ENCODE peak calls at places on chromosome 16, in seven cellular contexts. S is AG09309, X is HFF-Myc, A is adrenal gland, K is ascending aorta, U is DND-41, E is esophagus muscularis mucosa. M is an unnamed sample.

GRCh38 chr16:23469814-23470213 is 16.8 kb upstream of the COG7 start:
- DNase-seq in E (no peak), S (no peak), U (no peak), X (no peak), A (no peak), K (no peak), M (no peak)

GRCh38 chr16:8892101-8892575 is 10.0 kb downstream of the LITAFD start:
- DNase-seq in E (no peak), S (no peak), K (no peak), U (no peak), X (no peak), A (peak), M (no peak)

GRCh38 chr16:4390266-4391260 is 18.9 kb downstream of the VASN start:
- DNase-seq in A (no peak), E (no peak), K (no peak), U (no peak), S (no peak), X (no peak), M (no peak)

GRCh38 chr16:62225675-62226074 is 189.4 kb upstream of the CDH8 start:
- DNase-seq in E (no peak), X (peak), K (no peak), S (no peak), U (peak), A (peak), M (peak)

GRCh38 chr16:59905628-59906027 is 1171.5 kb upstream of the GOT2 start:
- DNase-seq in U (no peak), X (no peak), S (peak), K (no peak), E (no peak), A (no peak), M (no peak)

GRCh38 chr16:66717112-66717675 is 20.7 kb upstream of the CMTM4 start:
- DNase-seq in A (peak), E (no peak), X (peak), S (no peak), K (no peak), U (peak), M (peak)

GRCh38 chr16:82195917-82196494 is 26.0 kb upstream of the MPHOSPH6 start:
- DNase-seq in X (no peak), E (no peak), K (no peak), S (no peak), U (no peak), A (no peak), M (no peak)

GRCh38 chr16:82317411-82318168 is 147.6 kb upstream of the MPHOSPH6 start:
- DNase-seq in K (no peak), E (no peak), A (no peak), U (no peak), S (no peak), X (no peak), M (no peak)

GRCh38 chr16:17131351-17131750 is 339.4 kb downstream of the XYLT1 start:
- DNase-seq in A (no peak), U (no peak), E (no peak), K (no peak), X (no peak), S (no peak), M (no peak)

GRCh38 chr16:14187517-14188338 is 116.6 kb downstream of the MRTFB start:
- DNase-seq in U (no peak), A (no peak), K (no peak), S (no peak), E (no peak), X (no peak), M (no peak)

GRCh38 chr16:13139661-13140241 is 238.4 kb downstream of the SHISA9 start:
- DNase-seq in U (no peak), K (no peak), E (no peak), A (no peak), S (no peak), X (no peak), M (no peak)

GRCh38 chr16:55713103-55713502 is 57.3 kb downstream of the SLC6A2 start:
- DNase-seq in A (no peak), E (no peak), U (no peak), X (no peak), K (no peak), S (no peak), M (no peak)

GRCh38 chr16:60641067-60641466 is 1395.2 kb downstream of the CDH8 start:
- DNase-seq in K (no peak), A (no peak), S (no peak), X (no peak), E (no peak), U (no peak), M (no peak)

GRCh38 chr16:46618516-46618915 is 2.7 kb downstream of the SHCBP1 start:
- DNase-seq in A (no peak), U (no peak), E (no peak), K (no peak), X (no peak), S (no peak), M (no peak)

GRCh38 chr16:89858973-89859808 is 14.2 kb upstream of the TCF25 start:
- DNase-seq in U (no peak), X (no peak), E (no peak), A (no peak), S (no peak), K (no peak), M (no peak)

GRCh38 chr16:48507886-48508285 is 102.1 kb downstream of the N4BP1 start:
- DNase-seq in E (no peak), A (no peak), X (no peak), U (no peak), S (no peak), K (no peak), M (no peak)

GRCh38 chr16:66081967-66082366 is 284.5 kb upstream of the CDH5 start:
- DNase-seq in S (peak), E (peak), K (no peak), A (no peak), X (peak), U (no peak), M (no peak)

GRCh38 chr16:53911506-53911905 is 207.6 kb downstream of the FTO start:
- DNase-seq in E (no peak), U (no peak), A (no peak), S (no peak), X (peak), K (no peak), M (no peak)

GRCh38 chr16:67238806-67239470 is 8.3 kb downstream of the FHOD1 start:
- DNase-seq in X (no peak), U (no peak), E (no peak), S (no peak), A (peak), K (no peak), M (peak)

GRCh38 chr16:30541502-30542329 is 7.1 kb upstream of the ZNF747 start:
- DNase-seq in X (no peak), U (no peak), K (no peak), A (no peak), E (no peak), S (no peak), M (no peak)

GRCh38 chr16:57315401-57315800 is 30.9 kb upstream of the PLLP start:
- DNase-seq in K (no peak), U (no peak), X (no peak), E (peak), A (no peak), S (no peak), M (no peak)

GRCh38 chr16:71230122-71230845 is at the start of gene HYDIN:
- DNase-seq in E (no peak), A (peak), U (no peak), X (peak), S (no peak), K (no peak), M (peak)

GRCh38 chr16:47492428-47493357 is 31.6 kb downstream of the PHKB start:
- DNase-seq in K (peak), A (peak), E (no peak), S (no peak), U (no peak), X (no peak), M (peak)

GRCh38 chr16:31076319-31076718 is 2.1 kb downstream of the ZNF646 start:
- DNase-seq in S (no peak), A (peak), E (no peak), X (no peak), K (no peak), U (no peak), M (no peak)

GRCh38 chr16:24688359-24688758 is 41.1 kb upstream of the TNRC6A start:
- DNase-seq in S (no peak), A (no peak), X (no peak), E (no peak), K (no peak), U (no peak), M (no peak)

GRCh38 chr16:11742041-11742535 is 569 bp downstream of the TXNDC11 start:
- DNase-seq in X (no peak), E (no peak), S (no peak), K (no peak), A (peak), U (peak), M (peak)

GRCh38 chr16:681746-682427 is 1.7 kb downstream of the STUB1 start:
- DNase-seq in S (no peak), A (no peak), K (no peak), X (no peak), E (no peak), U (no peak), M (peak)
- H3K4me3 ChIP-seq in S (peak), A (peak), K (peak), X (peak), E (peak), U (no peak), M (no peak)

DNA sequence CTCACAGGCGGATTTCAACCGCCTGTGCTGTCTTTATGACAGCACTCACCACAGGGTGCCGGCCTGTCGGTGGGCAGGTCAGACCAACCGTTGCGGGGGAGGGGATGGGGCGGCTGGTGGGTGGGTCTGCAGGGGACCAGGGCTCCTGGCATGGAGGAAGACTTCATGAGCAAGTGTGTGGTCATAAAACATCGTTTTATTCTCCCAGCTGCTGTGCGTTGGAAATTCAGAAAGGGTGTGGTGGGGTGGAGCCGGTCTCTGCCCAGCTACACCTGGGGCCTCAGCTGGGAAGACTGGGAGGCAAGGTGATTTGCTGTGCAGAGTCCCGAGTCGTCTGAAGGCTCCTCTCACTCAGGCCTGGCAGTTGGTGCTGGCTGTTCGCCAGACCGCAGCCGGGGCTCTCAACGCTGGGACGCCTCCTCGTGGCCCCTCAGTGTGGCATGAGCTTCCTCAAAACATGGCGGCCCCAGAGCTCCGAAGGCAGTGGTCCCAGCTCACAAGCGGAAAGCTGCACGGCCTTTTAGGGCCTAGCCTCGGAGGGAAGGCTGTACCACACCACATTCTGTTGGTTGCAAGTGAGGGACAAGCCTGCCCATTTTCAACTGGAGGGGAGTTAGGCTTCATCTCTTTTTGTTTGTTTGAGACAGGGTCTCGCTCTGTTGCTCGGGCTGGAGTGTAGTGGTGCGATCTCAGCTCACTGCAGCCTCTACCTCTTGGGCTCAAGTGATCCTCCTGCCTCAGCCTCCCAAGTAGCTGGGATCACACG is 45.8 kb upstream of the GSE1 start:
- DNase-seq in S (no peak), U (no peak), A (no peak), X (no peak), E (no peak), K (no peak), M (peak)
- H3K4me3 ChIP-seq in S (no peak), U (no peak), A (no peak), X (no peak), E (no peak), K (no peak), M (no peak)

DNA sequence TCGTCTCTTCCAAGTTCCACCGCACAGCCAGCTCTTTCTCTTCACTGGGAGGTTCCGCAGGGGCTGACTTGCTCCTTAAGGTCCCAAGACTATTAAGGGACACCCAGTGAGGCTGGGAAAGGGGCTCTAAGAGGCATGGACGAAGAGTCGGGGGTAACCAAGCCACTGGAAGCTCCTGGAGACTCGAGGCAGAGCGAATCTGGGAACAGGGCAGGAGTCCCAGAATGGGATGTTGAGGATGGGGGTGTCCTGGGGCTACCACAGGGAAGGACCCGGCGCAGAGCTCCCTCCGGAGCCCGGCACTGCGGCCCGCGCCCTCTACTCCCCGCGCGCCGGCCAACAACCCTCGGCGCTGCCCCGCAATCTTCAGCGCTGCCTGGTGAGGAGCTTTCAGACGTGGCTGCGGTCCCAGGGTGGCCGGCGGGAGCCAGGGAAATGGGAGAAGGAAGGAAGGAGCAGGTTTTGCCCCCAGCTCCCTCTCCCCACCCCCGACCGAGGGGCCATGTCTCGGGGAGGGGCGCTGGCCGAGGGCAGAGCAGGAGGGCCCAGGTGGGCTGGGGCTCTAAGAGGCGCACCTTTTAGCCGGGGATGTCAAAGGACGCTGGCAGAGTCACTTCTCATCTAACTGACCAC is 581 bp downstream of the CHST5 start:
- DNase-seq in X (no peak), U (no peak), S (no peak), E (no peak), A (no peak), K (no peak), M (no peak)
- H3K4me3 ChIP-seq in X (no peak), U (no peak), S (no peak), E (no peak), A (no peak), K (no peak), M (peak)

DNA sequence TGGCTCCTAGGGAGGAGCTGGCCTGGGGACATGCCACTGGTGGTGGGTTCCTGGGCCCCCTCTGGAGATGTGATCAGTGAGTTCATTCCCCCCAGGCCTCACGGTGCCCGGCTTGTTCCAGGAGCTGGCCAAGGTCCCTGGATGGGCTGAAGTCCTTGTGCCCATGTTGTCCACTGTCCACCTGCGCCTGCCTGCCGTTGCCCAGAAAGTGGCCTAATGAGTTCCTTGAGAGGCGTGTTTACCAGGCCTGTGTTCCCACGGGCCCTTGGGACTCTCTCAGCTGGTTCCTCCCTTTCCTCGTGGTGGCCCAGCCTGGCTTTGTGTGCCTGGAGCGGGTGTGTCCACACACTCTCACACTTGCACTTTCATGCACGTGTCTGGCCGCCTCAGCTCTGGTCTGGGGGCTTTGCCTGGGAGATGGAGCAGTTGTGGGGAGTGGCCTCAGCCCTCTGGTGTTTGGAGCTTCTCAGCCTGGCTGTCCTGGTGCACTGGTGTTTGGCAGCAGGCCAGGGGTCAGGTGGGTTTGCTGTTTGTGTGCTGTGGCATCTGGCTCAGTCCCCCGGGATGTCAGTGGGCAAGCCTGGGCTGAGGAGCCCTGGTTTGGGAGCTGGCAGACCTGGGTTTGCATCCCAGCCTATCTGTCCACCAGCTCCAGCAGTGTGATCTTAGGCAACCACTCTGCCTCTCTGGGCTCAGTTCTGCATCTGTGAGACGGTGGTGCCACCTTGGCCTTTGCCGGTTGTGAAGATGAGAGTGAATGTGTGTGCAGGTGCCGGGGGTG is 18.0 kb downstream of the ADCY7 start:
- DNase-seq in K (no peak), A (no peak), U (no peak), S (no peak), X (no peak), E (no peak), M (peak)
- H3K4me3 ChIP-seq in K (no peak), A (no peak), U (no peak), S (no peak), X (no peak), E (no peak), M (no peak)

DNA sequence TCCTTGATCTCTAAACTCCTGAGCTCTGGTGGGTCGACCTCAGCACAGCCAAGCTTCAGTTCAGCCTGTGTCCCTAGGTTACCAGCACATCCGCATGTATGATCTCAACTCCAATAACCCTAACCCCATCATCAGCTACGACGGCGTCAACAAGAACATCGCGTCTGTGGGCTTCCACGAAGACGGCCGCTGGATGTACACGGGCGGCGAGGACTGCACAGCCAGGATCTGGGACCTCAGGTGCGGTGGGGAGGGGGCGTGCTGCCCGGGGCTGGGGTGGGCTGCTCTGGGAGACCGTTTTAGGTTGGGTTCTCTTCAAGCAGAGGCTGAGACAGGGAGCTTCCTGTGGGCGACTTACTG is 1.1 kb downstream of the MLST8 start:
- DNase-seq in K (no peak), S (no peak), X (no peak), E (no peak), A (no peak), U (peak), M (no peak)
- H3K4me3 ChIP-seq in K (peak), S (peak), X (peak), E (peak), A (peak), U (peak), M (no peak)

GRCh38 chr16:19168173-19169080 is at the start of gene SYT17:
- DNase-seq in S (no peak), K (no peak), E (no peak), X (no peak), U (no peak), A (peak), M (peak)
- H3K4me3 ChIP-seq in S (peak), K (peak), E (peak), X (peak), U (no peak), A (peak), M (peak)

M was measured in mucosa of descending colon.